ENCODE peak calls at places on chromosomes 4 and X, in six cellular contexts. V is AG10803, R is body of pancreas, A is astrocyte of the spinal cord, S is ovary, N is MCF 10A. L is an unnamed sample.

GRCh38 chr4:57614533-57614932 is 504.3 kb upstream of the IGFBP7 start:
- DNase-seq in V (no peak), R (no peak), A (no peak), S (no peak), N (no peak), L (no peak)

GRCh38 chr4:168241953-168242352 is 76.6 kb downstream of the DDX60 start:
- DNase-seq in V (no peak), R (no peak), A (no peak), S (no peak), N (no peak), L (no peak)

GRCh38 chr4:142474398-142475087 is 371.6 kb downstream of the INPP4B start:
- DNase-seq in V (no peak), R (peak), A (no peak), S (no peak), N (peak), L (no peak)

GRCh38 chrX:66914082-66914481 is 275.2 kb upstream of the EDA2R start:
- DNase-seq in V (peak), R (peak), A (no peak), S (no peak), N (peak), L (peak)

GRCh38 chr4:22573198-22573597 is 57.3 kb upstream of the ADGRA3 start:
- DNase-seq in V (no peak), R (peak), A (peak), S (peak), N (peak), L (peak)

GRCh38 chr4:151766691-151767090 is 5.9 kb upstream of the GATB start:
- DNase-seq in V (no peak), R (no peak), A (no peak), S (no peak), N (peak), L (no peak)

GRCh38 chrX:129728061-129728460 is 10.7 kb upstream of the XPNPEP2 start:
- DNase-seq in V (no peak), R (no peak), A (no peak), S (no peak), N (no peak), L (no peak)

GRCh38 chr4:153809307-153809706 is 20.4 kb upstream of the SFRP2 start:
- DNase-seq in V (no peak), R (no peak), A (no peak), S (no peak), N (no peak), L (no peak)

GRCh38 chr4:168782439-168782838 is 227.6 kb downstream of the CBR4 start:
- DNase-seq in V (no peak), R (no peak), A (no peak), S (no peak), N (no peak), L (no peak)

GRCh38 chr4:137083571-137083970 is 448.7 kb downstream of the PCDH18 start:
- DNase-seq in V (peak), R (no peak), A (no peak), S (no peak), N (no peak), L (no peak)

GRCh38 chr4:87092389-87093141 is 127.9 kb downstream of the KLHL8 start:
- DNase-seq in V (peak), R (peak), A (peak), S (peak), N (peak), L (peak)

GRCh38 chrX:13287816-13288215 is 32.0 kb downstream of the ATXN3L start:
- DNase-seq in V (peak), R (no peak), A (peak), S (no peak), N (peak), L (no peak)

GRCh38 chr4:156298230-156298629 is 344.6 kb upstream of the CTSO start:
- DNase-seq in V (peak), R (no peak), A (peak), S (no peak), N (no peak), L (peak)

GRCh38 chrX:12488781-12489180 is 302.4 kb upstream of the PRPS2 start:
- DNase-seq in V (no peak), R (no peak), A (no peak), S (no peak), N (no peak), L (no peak)

GRCh38 chrX:135740683-135741149 is 27.3 kb downstream of the CT45A3 start:
- DNase-seq in V (no peak), R (peak), A (no peak), S (no peak), N (peak), L (no peak)

GRCh38 chr4:4333265-4333706 is 43.2 kb downstream of the ZBTB49 start:
- DNase-seq in V (peak), R (peak), A (peak), S (no peak), N (peak), L (no peak)

GRCh38 chr4:158176108-158176507 is 3.3 kb upstream of the GASK1B start:
- DNase-seq in V (peak), R (peak), A (peak), S (no peak), N (peak), L (no peak)

GRCh38 chr4:184403384-184403781 is 71.0 kb downstream of the IRF2 start:
- DNase-seq in V (no peak), R (no peak), A (no peak), S (no peak), N (no peak), L (no peak)

GRCh38 chr4:101977096-101977495 is 186.6 kb downstream of the BANK1 start:
- DNase-seq in V (peak), R (no peak), A (peak), S (no peak), N (peak), L (no peak)

GRCh38 chrX:701673-702072 is 71.1 kb downstream of the SHOX start:
- DNase-seq in V (no peak), R (no peak), A (no peak), S (no peak), N (no peak), L (no peak)

GRCh38 chrX:64853424-64853823 is 122.8 kb downstream of the ZC4H2 start:
- DNase-seq in V (no peak), R (no peak), A (no peak), S (no peak), N (no peak), L (no peak)

GRCh38 chr4:70801265-70801809 is 38.4 kb downstream of the GRSF1 start:
- DNase-seq in V (no peak), R (no peak), A (no peak), S (no peak), N (no peak), L (no peak)

GRCh38 chr4:134906404-134907023 is 704.9 kb upstream of the PABPC4L start:
- DNase-seq in V (no peak), R (no peak), A (peak), S (no peak), N (peak), L (no peak)

GRCh38 chr4:114052227-114052626 is 72.8 kb upstream of the ARSJ start:
- DNase-seq in V (no peak), R (no peak), A (no peak), S (no peak), N (no peak), L (no peak)

GRCh38 chr4:17719106-17719505 is 62.3 kb downstream of the FAM184B start:
- DNase-seq in V (no peak), R (no peak), A (no peak), S (no peak), N (peak), L (no peak)

GRCh38 chrX:112614640-112615039 is 65.1 kb downstream of the LHFPL1 start:
- DNase-seq in V (peak), R (no peak), A (peak), S (no peak), N (peak), L (no peak)

GRCh38 chrX:136201601-136202000 is 49.6 kb downstream of the MAP7D3 start:
- DNase-seq in V (no peak), R (no peak), A (no peak), S (no peak), N (no peak), L (no peak)

GRCh38 chr4:3268395-3269104 is 19.6 kb downstream of the MSANTD1 start:
- DNase-seq in V (no peak), R (no peak), A (no peak), S (no peak), N (no peak), L (no peak)

GRCh38 chrX:57929373-57929772 is 19.1 kb upstream of the ZXDA start:
- DNase-seq in V (peak), R (no peak), A (no peak), S (no peak), N (peak), L (no peak)
- TF ChIP-seq CTCF in V (peak), R (peak), A (peak), S (no peak), N (peak), L (no peak)

GRCh38 chr4:108775921-108776320 is 13.1 kb upstream of the ETNPPL start:
- DNase-seq in V (no peak), R (no peak), A (no peak), S (no peak), N (no peak), L (no peak)

GRCh38 chr4:108779958-108780357 is 17.1 kb upstream of the ETNPPL start:
- DNase-seq in V (no peak), R (no peak), A (no peak), S (no peak), N (no peak), L (no peak)

GRCh38 chr4:108772402-108772801 is 9.5 kb upstream of the ETNPPL start:
- DNase-seq in V (no peak), R (no peak), A (no peak), S (no peak), N (no peak), L (no peak)

DNA sequence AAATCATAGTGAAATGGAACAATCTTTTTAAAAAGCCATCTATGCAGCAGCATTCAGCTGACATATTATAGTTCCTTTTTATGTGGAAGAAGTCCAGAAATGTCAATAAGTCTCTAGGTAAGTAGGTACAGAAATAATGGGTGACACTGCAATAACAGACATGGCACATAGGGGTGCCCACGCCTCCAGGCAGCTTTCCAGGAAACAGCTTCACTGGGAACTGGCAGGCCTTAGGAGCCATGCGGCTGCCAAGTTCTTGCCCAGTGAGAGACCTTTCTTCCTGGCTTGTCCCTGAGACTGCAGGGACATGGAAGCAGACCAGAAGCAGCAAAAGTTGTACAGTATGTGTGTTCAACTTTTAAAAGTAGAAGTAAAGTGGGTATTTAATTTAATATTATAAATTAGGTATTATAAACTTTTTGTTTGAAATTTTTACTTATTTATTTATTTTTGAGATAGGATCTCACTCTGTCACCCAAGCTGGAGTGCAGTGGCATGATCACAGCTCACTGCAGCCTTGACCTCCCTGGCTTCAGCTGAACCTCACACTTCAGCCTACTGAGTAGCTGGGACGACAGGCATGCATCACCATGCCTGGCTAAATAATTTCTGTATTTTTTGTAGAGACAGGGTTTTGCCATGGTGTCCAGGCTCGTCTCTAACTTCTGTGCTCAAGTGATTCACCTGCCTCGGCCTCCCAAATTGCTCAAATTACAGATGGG is 12.1 kb upstream of the ETNPPL start:
- DNase-seq in V (no peak), R (peak), A (no peak), S (no peak), N (peak), L (no peak)
- TF ChIP-seq CTCF in V (no peak), R (peak), A (no peak), S (no peak), N (no peak), L (no peak)

GRCh38 chr4:14078311-14078710 is 450.8 kb upstream of the BOD1L1 start:
- DNase-seq in V (peak), R (no peak), A (no peak), S (no peak), N (no peak), L (no peak)
- TF ChIP-seq CTCF in V (no peak), R (no peak), A (no peak), S (no peak), N (no peak), L (no peak)

DNA sequence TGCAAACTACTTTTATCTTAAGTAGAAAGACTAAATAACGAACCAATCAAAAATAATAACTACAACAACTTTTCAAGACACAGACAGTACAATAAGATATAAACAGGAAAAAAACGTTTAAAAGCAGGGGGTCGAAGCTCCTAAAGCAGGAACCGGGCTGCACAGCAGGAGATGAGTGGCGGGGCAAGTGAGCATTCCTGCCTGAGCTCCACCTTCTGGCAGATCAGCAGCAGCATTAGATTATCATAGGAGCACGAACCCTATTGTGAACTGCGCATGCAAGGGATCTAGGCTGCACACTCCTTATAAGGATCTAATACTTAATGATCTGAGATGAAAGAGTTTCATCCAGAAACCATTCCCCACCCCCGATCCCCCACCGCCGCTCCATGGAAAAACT is 146.2 kb downstream of the TEX11 start:
- DNase-seq in V (no peak), R (no peak), A (no peak), S (no peak), N (no peak), L (no peak)
- TF ChIP-seq CTCF in V (no peak), R (no peak), A (no peak), S (no peak), N (no peak), L (no peak)

DNA sequence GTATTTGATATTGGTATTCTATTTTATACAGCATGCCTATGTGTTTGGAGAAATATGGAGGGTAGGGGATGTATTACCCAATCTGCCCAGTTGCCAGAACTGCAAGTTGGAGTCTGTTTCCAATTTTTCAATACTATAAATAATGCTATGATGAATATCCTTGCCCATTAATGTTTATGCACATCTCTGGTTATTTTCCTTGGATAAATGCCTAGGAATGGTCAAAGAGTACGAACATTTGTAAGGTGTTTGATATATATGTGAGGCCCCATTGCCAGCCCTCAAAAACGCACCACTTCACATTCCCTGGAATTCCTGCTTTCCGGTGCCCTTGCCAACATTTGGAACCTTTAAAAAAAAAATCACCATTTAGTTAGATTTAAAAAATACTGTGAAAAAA is 34.3 kb downstream of the CLDN34 start:
- DNase-seq in V (peak), R (no peak), A (no peak), S (no peak), N (peak), L (no peak)
- TF ChIP-seq CTCF in V (no peak), R (no peak), A (no peak), S (no peak), N (no peak), L (no peak)

GRCh38 chrX:2703991-2704369 is 12.9 kb downstream of the CD99 start:
- DNase-seq in V (peak), R (no peak), A (peak), S (no peak), N (peak), L (peak)
- TF ChIP-seq CTCF in V (peak), R (no peak), A (peak), S (no peak), N (no peak), L (peak)

GRCh38 chrX:134603806-134604700 is 54.2 kb downstream of the PLAC1 start:
- DNase-seq in V (peak), R (no peak), A (peak), S (peak), N (peak), L (peak)
- TF ChIP-seq CTCF in V (peak), R (no peak), A (peak), S (no peak), N (peak), L (no peak)

DNA sequence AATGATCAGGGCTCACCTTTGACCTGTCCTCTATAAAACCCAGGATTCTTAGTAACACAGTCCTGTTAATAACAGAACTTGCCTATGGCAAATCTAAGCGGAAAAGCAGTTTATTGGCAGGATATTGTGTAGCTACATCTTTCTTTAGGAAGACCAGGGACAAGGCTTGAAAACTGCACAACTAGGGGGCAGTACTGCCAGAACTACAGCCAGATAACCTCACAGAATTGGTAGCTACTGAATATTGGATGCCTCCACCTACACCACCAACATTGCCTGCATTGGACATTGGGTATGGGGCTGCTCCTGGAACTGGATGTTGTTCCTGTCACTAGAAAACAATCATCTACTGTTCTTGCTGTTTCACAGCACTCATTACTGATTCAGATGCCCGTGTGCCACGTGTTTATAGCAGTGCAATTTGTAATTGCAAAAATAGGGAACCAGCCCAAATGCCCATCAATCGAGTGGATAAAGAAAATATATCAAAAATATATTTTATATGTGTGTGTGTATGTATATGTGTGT is 47.4 kb downstream of the REPS2 start:
- DNase-seq in V (no peak), R (no peak), A (no peak), S (no peak), N (peak), L (no peak)
- TF ChIP-seq CTCF in V (no peak), R (no peak), A (peak), S (no peak), N (no peak), L (no peak)

GRCh38 chr4:93791570-93792195 is 36.9 kb upstream of the ATOH1 start:
- DNase-seq in V (peak), R (peak), A (peak), S (peak), N (peak), L (no peak)

GRCh38 chr4:93786149-93786548 is 42.4 kb upstream of the ATOH1 start:
- DNase-seq in V (no peak), R (no peak), A (no peak), S (no peak), N (no peak), L (no peak)

GRCh38 chr4:93788712-93789111 is 39.8 kb upstream of the ATOH1 start:
- DNase-seq in V (peak), R (no peak), A (peak), S (no peak), N (peak), L (no peak)
- TF ChIP-seq CTCF in V (peak), R (no peak), A (peak), S (no peak), N (peak), L (no peak)

L was measured in uterus.